ENCODE peak calls at places on chromosomes 7 and 10, in ten cellular contexts. M is HepG2, Z is SK-N-SH, S is WTC11, A is A549, E is NB4, O is endothelial cell of umbilical vein, H is K562, B is H1, J is GM12878. T is an unnamed sample.

GRCh38 chr7:925601-926000 is 28.9 kb downstream of the ADAP1 start:
- DNase-seq in M (no peak), H (no peak), B (peak), A (no peak), Z (no peak), S (peak), E (no peak), J (no peak), O (no peak), T (no peak)

GRCh38 chr10:3924344-3924743 is 139.3 kb upstream of the KLF6 start:
- DNase-seq in O (peak), J (no peak), A (no peak), H (peak), Z (no peak), B (no peak), S (no peak), M (no peak), E (no peak), T (no peak)

GRCh38 chr10:98055875-98056516 is 25.6 kb upstream of the CRTAC1 start:
- DNase-seq in O (peak), Z (no peak), A (no peak), S (peak), M (no peak), J (no peak), E (peak), B (peak), H (peak), T (no peak)

GRCh38 chr7:2609001-2609411 is 22.8 kb upstream of the TTYH3 start:
- DNase-seq in J (no peak), E (peak), O (peak), S (peak), A (peak), H (peak), B (no peak), M (peak), Z (peak), T (peak)

GRCh38 chr7:114478384-114478783 is 63.8 kb downstream of the FOXP2 start:
- DNase-seq in Z (no peak), M (no peak), S (no peak), J (no peak), A (no peak), E (no peak), B (no peak), O (no peak), H (no peak), T (no peak)

GRCh38 chr10:96038476-96039387 is 4.7 kb upstream of the CCNJ start:
- DNase-seq in O (peak), J (no peak), Z (no peak), B (no peak), H (no peak), E (no peak), A (no peak), S (no peak), M (no peak), T (no peak)

GRCh38 chr10:129272171-129272570 is 194.9 kb upstream of the MGMT start:
- DNase-seq in O (peak), J (no peak), E (no peak), Z (no peak), A (no peak), S (no peak), H (no peak), B (no peak), M (no peak), T (no peak)

GRCh38 chr10:5419466-5420094 is 7.2 kb downstream of the NET1 start:
- DNase-seq in B (no peak), E (no peak), Z (no peak), M (no peak), J (no peak), S (no peak), A (no peak), H (no peak), O (no peak), T (no peak)

GRCh38 chr7:46432666-46433065 is 511.6 kb upstream of the IGFBP3 start:
- DNase-seq in M (no peak), S (no peak), H (no peak), O (no peak), Z (no peak), E (no peak), B (no peak), J (no peak), A (peak), T (no peak)

GRCh38 chr7:148883233-148884048 is 650 bp downstream of the EZH2 start:
- DNase-seq in S (peak), J (no peak), H (peak), B (peak), M (no peak), E (peak), O (peak), A (peak), Z (peak), T (no peak)

GRCh38 chr7:148838905-148839304 is 45.2 kb downstream of the EZH2 start:
- DNase-seq in M (no peak), H (no peak), A (no peak), S (no peak), E (peak), O (no peak), Z (no peak), B (no peak), J (no peak), T (no peak)

GRCh38 chr7:149261321-149261828 is 621 bp upstream of the ZNF783 start:
- DNase-seq in E (peak), M (no peak), Z (peak), A (no peak), J (no peak), B (no peak), H (no peak), S (no peak), O (no peak), T (no peak)

GRCh38 chr7:1226155-1226901 is 6.3 kb upstream of the UNCX start:
- DNase-seq in Z (no peak), B (peak), M (no peak), S (peak), H (no peak), E (no peak), O (no peak), A (no peak), J (no peak), T (no peak)

GRCh38 chr7:80277434-80278427 is 143.1 kb downstream of the GNAI1 start:
- DNase-seq in M (no peak), J (no peak), S (no peak), O (peak), H (no peak), B (no peak), A (peak), Z (no peak), E (no peak), T (peak)

GRCh38 chr10:45008524-45009161 is 7.9 kb downstream of the ZNF22 start:
- DNase-seq in S (no peak), M (peak), H (peak), A (peak), B (no peak), O (peak), Z (peak), E (peak), J (peak), T (peak)

GRCh38 chr7:111083423-111083822 is 7.5 kb upstream of the LRRN3 start:
- DNase-seq in A (no peak), S (no peak), Z (no peak), O (peak), J (peak), M (no peak), H (no peak), B (no peak), E (peak), T (no peak)

GRCh38 chr10:131682271-131682962 is 218.4 kb upstream of the PPP2R2D start:
- DNase-seq in A (no peak), M (no peak), S (no peak), J (no peak), H (no peak), B (no peak), E (no peak), Z (no peak), O (no peak), T (no peak)

GRCh38 chr7:131654668-131655326 is 98.4 kb upstream of the PODXL start:
- DNase-seq in O (peak), S (peak), Z (peak), H (peak), E (peak), M (peak), B (peak), J (peak), A (peak), T (peak)

GRCh38 chr7:41323811-41324210 is 379.1 kb downstream of the INHBA start:
- DNase-seq in H (no peak), J (no peak), O (no peak), E (no peak), M (no peak), Z (no peak), B (no peak), A (no peak), S (no peak), T (no peak)

GRCh38 chr7:98133181-98133580 is 26.5 kb downstream of the LMTK2 start:
- DNase-seq in E (peak), J (peak), O (no peak), H (peak), M (no peak), B (no peak), A (no peak), Z (no peak), S (no peak), T (no peak)

GRCh38 chr10:106360870-106361269 is 803.6 kb downstream of the SORCS1 start:
- DNase-seq in B (no peak), O (no peak), H (no peak), Z (no peak), J (no peak), M (no peak), S (no peak), E (no peak), A (no peak), T (no peak)

GRCh38 chr7:72710983-72711382 is 117.0 kb downstream of the TYW1B start:
- DNase-seq in S (no peak), O (no peak), E (no peak), H (peak), Z (no peak), J (no peak), M (no peak), B (no peak), A (no peak), T (no peak)

GRCh38 chr7:135291809-135292253 is 58.2 kb downstream of the STRA8 start:
- DNase-seq in A (peak), E (no peak), O (peak), J (no peak), S (no peak), Z (no peak), H (no peak), B (no peak), M (peak), T (no peak)

GRCh38 chr10:33675235-33675634 is 340.8 kb upstream of the NRP1 start:
- DNase-seq in M (no peak), E (no peak), J (no peak), O (peak), A (no peak), H (no peak), B (no peak), S (no peak), Z (no peak), T (no peak)

GRCh38 chr7:69597278-69598076 is 798 bp upstream of the AUTS2 start:
- DNase-seq in E (peak), S (peak), J (no peak), Z (peak), A (peak), M (no peak), B (peak), O (peak), H (no peak), T (no peak)

GRCh38 chr10:77941790-77942189 is 15.2 kb upstream of the DLG5 start:
- DNase-seq in J (no peak), Z (no peak), O (no peak), M (no peak), E (no peak), A (no peak), B (no peak), H (no peak), S (no peak), T (no peak)

DNA sequence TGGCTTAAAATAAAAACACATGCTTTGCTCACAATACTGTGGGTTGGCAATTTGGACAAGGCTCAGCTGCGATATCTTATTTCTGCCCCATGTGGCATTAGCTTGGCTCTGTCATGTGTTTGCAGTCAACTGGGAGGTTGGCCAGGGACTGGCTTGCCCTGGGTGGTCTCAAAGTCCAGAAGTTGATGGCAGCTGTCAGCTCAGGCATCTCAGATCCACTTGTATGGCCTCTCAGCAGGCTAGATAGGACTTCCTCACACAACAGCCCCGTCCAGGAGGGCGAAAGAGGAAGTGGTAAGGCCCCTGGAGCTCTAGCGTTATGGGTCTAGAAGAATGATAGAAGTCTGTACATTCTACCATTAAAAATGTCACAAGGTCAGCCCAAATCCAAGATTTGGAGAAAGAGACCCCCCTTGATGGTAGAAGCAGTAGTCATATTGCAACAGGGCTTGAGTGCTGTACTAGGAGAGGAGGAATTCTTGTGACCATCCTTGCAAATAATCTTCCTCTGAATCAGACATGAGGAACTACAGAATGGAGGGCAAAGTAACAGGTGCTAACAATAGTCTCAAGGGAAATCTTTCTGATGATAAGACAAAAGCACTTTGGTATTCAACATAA is 166.2 kb downstream of the FAM107B start:
- DNase-seq in A (no peak), H (no peak), B (no peak), E (peak), O (no peak), M (peak), Z (no peak), J (no peak), S (no peak), T (no peak)
- TF ChIP-seq MAX in A (no peak), H (no peak), B (no peak), E (peak), O (no peak), M (peak), Z (no peak), J (no peak), S (no peak), T (no peak)

DNA sequence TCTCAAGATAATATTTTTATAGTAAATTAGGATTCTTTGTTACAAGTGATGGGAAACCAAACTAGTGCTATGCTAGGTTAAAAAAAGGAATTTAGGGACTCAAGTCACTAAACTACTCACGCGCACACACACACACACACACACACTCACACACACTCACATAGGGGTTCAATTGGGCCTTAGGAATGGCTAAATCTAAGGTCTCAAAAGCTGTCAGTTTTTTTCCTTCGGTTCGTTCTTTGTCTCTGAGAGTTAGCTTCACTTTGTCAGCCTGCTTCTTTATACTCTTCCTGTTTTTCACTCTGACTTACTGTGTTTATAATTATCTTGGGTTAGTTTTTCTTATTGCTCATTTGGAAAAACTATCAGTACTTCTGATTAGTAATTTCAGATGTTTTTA is 138.9 kb downstream of the ADK start:
- DNase-seq in J (no peak), Z (no peak), S (no peak), M (no peak), A (no peak), O (peak), B (no peak), H (no peak), E (no peak), T (no peak)
- TF ChIP-seq MAX in J (no peak), Z (no peak), S (no peak), M (no peak), A (no peak), O (no peak), B (no peak), H (no peak), E (no peak), T (no peak)

DNA sequence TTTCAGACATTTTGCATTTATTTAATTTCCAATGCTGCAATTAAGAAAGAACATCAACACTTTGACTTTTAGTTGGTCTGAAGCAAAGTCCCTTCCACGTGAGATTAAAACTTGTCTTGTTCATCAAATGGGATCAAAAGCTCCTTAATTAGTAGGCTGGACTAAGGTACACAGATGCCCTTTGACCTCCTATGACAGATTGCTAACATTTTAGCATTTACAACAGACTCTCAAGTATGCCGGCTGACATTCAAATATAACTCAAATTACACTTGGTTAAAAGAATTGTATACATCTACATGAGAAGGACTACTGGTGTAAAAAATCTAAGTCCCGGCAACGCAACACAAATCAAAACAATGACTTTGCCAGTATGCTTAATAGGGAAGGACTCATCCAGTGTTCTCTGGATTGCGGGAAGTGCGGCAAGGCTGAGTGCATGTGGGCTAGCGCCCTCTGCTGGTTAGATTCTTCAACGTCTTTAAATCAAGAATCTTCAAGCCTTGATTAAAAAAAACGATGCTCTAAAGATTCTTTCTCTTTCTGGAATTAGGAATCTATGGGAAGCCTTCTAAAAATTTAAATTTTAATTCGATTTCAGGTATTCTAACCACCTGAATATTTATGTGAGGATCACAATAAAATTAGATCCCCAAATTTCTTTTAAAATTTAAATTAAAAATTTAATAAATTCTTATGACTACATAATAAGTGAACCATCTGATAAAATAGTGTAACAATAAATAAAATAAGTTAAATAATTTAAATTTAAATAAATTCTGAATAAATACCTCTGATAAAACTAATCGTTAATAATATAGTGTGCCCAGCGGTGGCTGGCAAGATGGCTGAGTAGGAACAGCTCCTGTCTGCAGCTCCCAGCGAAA is 444.7 kb downstream of the DGKB start:
- DNase-seq in H (peak), B (peak), J (no peak), A (peak), E (peak), M (peak), O (peak), Z (peak), S (peak), T (peak)
- TF ChIP-seq MAX in H (no peak), B (no peak), J (no peak), A (no peak), E (no peak), M (no peak), O (no peak), Z (no peak), S (no peak), T (no peak)

GRCh38 chr10:102120987-102121738 is 995 bp upstream of the LDB1 start:
- DNase-seq in O (no peak), S (peak), A (no peak), B (peak), J (no peak), M (no peak), Z (peak), E (no peak), H (peak), T (no peak)
- TF ChIP-seq MAX in O (no peak), S (no peak), A (no peak), B (no peak), J (no peak), M (no peak), Z (peak), E (no peak), H (no peak), T (no peak)

GRCh38 chr7:50145801-50146338 is 52.8 kb upstream of the ZPBP start:
- DNase-seq in A (no peak), E (no peak), Z (no peak), B (no peak), S (no peak), O (no peak), J (peak), H (no peak), M (no peak), T (no peak)
- TF ChIP-seq MAX in A (no peak), E (no peak), Z (no peak), B (no peak), S (no peak), O (no peak), J (peak), H (no peak), M (no peak), T (no peak)

GRCh38 chr10:66926841-66927240 is 1.0 kb downstream of the LRRTM3 start:
- DNase-seq in M (no peak), Z (no peak), B (no peak), A (no peak), S (no peak), H (no peak), E (no peak), O (no peak), J (no peak), T (no peak)

GRCh38 chr10:66927271-66927950 is 1.6 kb downstream of the LRRTM3 start:
- DNase-seq in S (no peak), B (no peak), J (no peak), Z (no peak), A (no peak), M (no peak), H (no peak), O (no peak), E (no peak), T (no peak)

GRCh38 chr10:66928000-66928770 is 2.3 kb downstream of the LRRTM3 start:
- DNase-seq in B (peak), E (no peak), A (no peak), J (no peak), H (no peak), Z (peak), M (no peak), O (no peak), S (peak), T (no peak)

GRCh38 chr10:66925896-66926719 is at the start of gene LRRTM3:
- DNase-seq in J (peak), H (peak), B (peak), E (peak), O (peak), S (peak), Z (peak), A (peak), M (peak), T (peak)

DNA sequence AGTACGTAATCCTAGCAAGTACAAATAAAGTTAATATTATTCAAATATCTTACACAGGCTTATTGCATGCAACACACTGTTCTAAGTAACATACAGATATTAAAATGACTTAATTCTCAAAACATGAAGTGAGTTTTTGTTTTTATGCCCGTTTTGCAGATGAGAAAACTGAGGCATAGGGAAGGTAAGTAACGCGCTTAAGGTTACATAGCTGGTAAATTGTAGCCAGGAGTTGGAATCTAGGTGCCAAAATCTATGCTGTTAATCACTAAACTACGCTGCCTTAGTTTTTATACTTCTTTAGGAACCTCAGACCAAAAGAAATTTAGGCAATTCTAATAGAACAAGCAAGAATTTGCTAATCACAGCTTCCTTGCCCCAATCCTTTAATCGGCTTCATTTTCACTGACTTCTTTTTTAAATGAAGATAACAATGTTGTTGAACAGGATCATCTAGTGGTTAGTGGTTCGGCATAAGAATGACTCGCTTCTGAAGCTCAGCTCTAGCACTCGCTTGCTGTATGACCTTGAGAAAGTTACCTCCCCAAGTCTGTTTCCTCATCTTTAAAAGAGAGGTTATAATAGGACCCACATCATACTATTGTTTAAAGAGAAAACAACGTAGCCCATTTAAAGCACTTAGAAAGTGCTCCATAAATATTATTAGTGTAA is 1.0 kb upstream of the LRRTM3 start:
- DNase-seq in S (no peak), H (no peak), O (no peak), Z (no peak), E (no peak), A (no peak), B (no peak), M (no peak), J (no peak), T (no peak)
- TF ChIP-seq MAX in S (no peak), H (no peak), O (no peak), Z (no peak), E (no peak), A (no peak), B (no peak), M (no peak), J (no peak), T (no peak)